ENCODE peak calls at places on chromosomes 1 and 21, in ten cellular contexts. N, T, Q, W, F, B, J, D, M and O are unnamed samples.

GRCh38 chr1:199322278-199322677 is 683.4 kb downstream of the PTPRC start:
- DNase-seq in N (no peak), T (no peak), Q (no peak), W (no peak), F (no peak), B (no peak), J (no peak), D (no peak), M (no peak), O (no peak)

GRCh38 chr1:203166192-203166940 is 9.3 kb downstream of the MYBPH start:
- DNase-seq in N (no peak), T (peak; percentile 53), Q (no peak), W (peak; percentile 82), F (peak; percentile 67), B (peak; percentile 12), J (no peak), D (no peak), M (no peak), O (peak; percentile 41)

GRCh38 chr1:33515607-33516006 is 43.2 kb downstream of the ZSCAN20 start:
- DNase-seq in N (no peak), T (no peak), Q (no peak), W (no peak), F (no peak), B (no peak), J (no peak), D (no peak), M (no peak), O (no peak)

GRCh38 chr1:179929955-179930798 is 24.4 kb upstream of the CEP350 start:
- DNase-seq in N (no peak), T (no peak), Q (no peak), W (no peak), F (no peak), B (no peak), J (no peak), D (no peak), M (no peak), O (no peak)

GRCh38 chr21:46002841-46003574 is 21.4 kb downstream of the COL6A1 start:
- DNase-seq in N (peak; percentile 81), T (peak; percentile 7), Q (no peak), W (no peak), F (no peak), B (peak; percentile 3), J (no peak), D (no peak), M (no peak), O (no peak)

GRCh38 chr1:33188572-33189275 is 6.9 kb upstream of the TRIM62 start:
- DNase-seq in N (no peak), T (no peak), Q (no peak), W (no peak), F (peak; percentile 9), B (no peak), J (no peak), D (no peak), M (no peak), O (no peak)

GRCh38 chr1:13757693-13758092 is 57.7 kb downstream of the PRDM2 start:
- DNase-seq in N (no peak), T (no peak), Q (no peak), W (no peak), F (no peak), B (no peak), J (no peak), D (no peak), M (no peak), O (no peak)

GRCh38 chr1:116534014-116534739 is 36.6 kb downstream of the CD58 start:
- DNase-seq in N (no peak), T (no peak), Q (no peak), W (no peak), F (no peak), B (no peak), J (no peak), D (no peak), M (no peak), O (no peak)

GRCh38 chr1:186700688-186701087 is 20.5 kb upstream of the PTGS2 start:
- DNase-seq in N (no peak), T (no peak), Q (no peak), W (no peak), F (no peak), B (no peak), J (no peak), D (no peak), M (no peak), O (no peak)

GRCh38 chr1:112982853-112983539 is 27.0 kb upstream of the SLC16A1 start:
- DNase-seq in N (no peak), T (no peak), Q (no peak), W (no peak), F (no peak), B (no peak), J (no peak), D (no peak), M (no peak), O (peak; percentile 23)

GRCh38 chr1:51648180-51649109 is 31.6 kb downstream of the OSBPL9 start:
- DNase-seq in N (no peak), T (peak; percentile 56), Q (peak; percentile 93), W (no peak), F (peak; percentile 93), B (no peak), J (no peak), D (no peak), M (no peak), O (peak; percentile 16)

GRCh38 chr1:21152423-21153100 is 24.1 kb downstream of the EIF4G3 start:
- DNase-seq in N (no peak), T (no peak), Q (no peak), W (no peak), F (no peak), B (no peak), J (no peak), D (no peak), M (no peak), O (no peak)

GRCh38 chr1:167297222-167298214 is 76.8 kb downstream of the POU2F1 start:
- DNase-seq in N (peak; percentile 42), T (peak; percentile 59), Q (no peak), W (no peak), F (no peak), B (no peak), J (no peak), D (no peak), M (no peak), O (no peak)

GRCh38 chr21:38277501-38278111 is 20.8 kb downstream of the KCNJ15 start:
- DNase-seq in N (peak; percentile 89), T (no peak), Q (peak; percentile 97), W (no peak), F (peak; percentile 18), B (no peak), J (no peak), D (peak; percentile 8), M (peak; percentile 94), O (no peak)

DNA sequence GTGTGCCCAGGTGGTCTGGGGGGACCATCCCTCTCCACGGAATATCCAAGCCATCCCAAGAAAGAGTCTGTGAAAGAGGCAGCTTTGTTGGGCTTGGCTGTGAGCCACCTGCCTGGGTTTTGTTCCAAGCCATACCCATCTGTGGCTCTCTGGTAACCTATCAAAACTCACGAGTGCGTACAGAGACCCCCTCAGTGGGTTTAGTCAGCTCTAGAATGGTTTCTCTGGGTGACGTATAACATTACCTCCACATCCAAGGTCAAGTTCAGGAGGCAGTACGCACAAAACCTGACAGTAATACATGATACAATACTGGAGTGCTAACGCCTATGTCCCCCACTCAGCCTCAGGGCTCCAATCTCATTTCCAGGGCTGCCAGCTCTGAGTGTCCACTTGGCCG is 54.1 kb downstream of the DNTTIP2 start:
- DNase-seq in N (no peak), T (no peak), Q (no peak), W (no peak), F (no peak), B (no peak), J (no peak), D (no peak), M (no peak), O (no peak)
- TF ChIP-seq CTCF in N (no peak), T (no peak), Q (no peak), W (no peak), F (no peak), B (no peak), J (no peak), D (no peak), M (no peak), O (no peak)

GRCh38 chr1:18794561-18794960 is 64.9 kb downstream of the TAS1R2 start:
- DNase-seq in N (no peak), T (no peak), Q (no peak), W (peak; percentile 12), F (peak; percentile 49), B (no peak), J (no peak), D (no peak), M (no peak), O (no peak)
- TF ChIP-seq CTCF in N (no peak), T (no peak), Q (peak; percentile 11), W (peak; percentile 27), F (peak; percentile 27), B (no peak), J (no peak), D (no peak), M (no peak), O (no peak)

GRCh38 chr1:44546403-44547053 is 127.8 kb downstream of the TMEM53 start:
- DNase-seq in N (no peak), T (no peak), Q (no peak), W (no peak), F (peak; percentile 61), B (no peak), J (no peak), D (no peak), M (no peak), O (peak; percentile 40)
- TF ChIP-seq CTCF in N (no peak), T (no peak), Q (no peak), W (peak; percentile 11), F (peak; percentile 68), B (no peak), J (no peak), D (no peak), M (no peak), O (no peak)

GRCh38 chr1:230268371-230269170 is 157.6 kb downstream of the PGBD5 start:
- DNase-seq in N (no peak), T (peak; percentile 73), Q (peak; percentile 59), W (peak; percentile 36), F (peak; percentile 80), B (peak; percentile 17), J (no peak), D (no peak), M (no peak), O (peak; percentile 59)
- TF ChIP-seq CTCF in N (no peak), T (peak; percentile 77), Q (peak; percentile 87), W (peak; percentile 37), F (peak; percentile 76), B (peak; percentile 47), J (no peak), D (no peak), M (peak; percentile 84), O (no peak)